ENCODE peak calls at places on chromosome 17, in five cellular contexts. One of them, this sample, is unnamed.

GRCh38 chr17:80732268-80732667 is 187.6 kb downstream of the RPTOR start:
- DNase-seq in fibroblast of the aortic adventitia: peak
- DNase-seq in HTR-8/SVneo: no peak
- DNase-seq in stimulated activated CD4-positive, alpha-beta T cell treated with anti-CD3 and anti-CD28 coated beads, Interleukin-1b, Interleukin-23, amount 100 ng/mL, for 48 hours: no peak
- DNase-seq in GM04503: peak
- DNase-seq in this sample: peak

GRCh38 chr17:31594416-31594815 is 202.9 kb downstream of the RAB11FIP4 start:
- DNase-seq in fibroblast of the aortic adventitia: no peak
- DNase-seq in HTR-8/SVneo: no peak
- DNase-seq in stimulated activated CD4-positive, alpha-beta T cell treated with anti-CD3 and anti-CD28 coated beads, Interleukin-1b, Interleukin-23, amount 100 ng/mL, for 48 hours: no peak
- DNase-seq in GM04503: no peak
- DNase-seq in this sample: no peak

GRCh38 chr17:82050761-82051641 is 610 bp downstream of the RFNG start:
- DNase-seq in fibroblast of the aortic adventitia: peak
- DNase-seq in HTR-8/SVneo: no peak
- DNase-seq in stimulated activated CD4-positive, alpha-beta T cell treated with anti-CD3 and anti-CD28 coated beads, Interleukin-1b, Interleukin-23, amount 100 ng/mL, for 48 hours: no peak
- DNase-seq in GM04503: no peak
- DNase-seq in this sample: no peak

GRCh38 chr17:40327735-40328385 is 18.9 kb downstream of the RARA start:
- DNase-seq in fibroblast of the aortic adventitia: peak
- DNase-seq in HTR-8/SVneo: no peak
- DNase-seq in stimulated activated CD4-positive, alpha-beta T cell treated with anti-CD3 and anti-CD28 coated beads, Interleukin-1b, Interleukin-23, amount 100 ng/mL, for 48 hours: no peak
- DNase-seq in GM04503: no peak
- DNase-seq in this sample: no peak

GRCh38 chr17:78307887-78308633 is 51.8 kb downstream of the SOCS3 start:
- DNase-seq in fibroblast of the aortic adventitia: no peak
- DNase-seq in HTR-8/SVneo: no peak
- DNase-seq in stimulated activated CD4-positive, alpha-beta T cell treated with anti-CD3 and anti-CD28 coated beads, Interleukin-1b, Interleukin-23, amount 100 ng/mL, for 48 hours: no peak
- DNase-seq in GM04503: no peak
- DNase-seq in this sample: no peak

GRCh38 chr17:50132104-50132794 is 2.3 kb upstream of the SAMD14 start:
- DNase-seq in fibroblast of the aortic adventitia: no peak
- DNase-seq in HTR-8/SVneo: no peak
- DNase-seq in stimulated activated CD4-positive, alpha-beta T cell treated with anti-CD3 and anti-CD28 coated beads, Interleukin-1b, Interleukin-23, amount 100 ng/mL, for 48 hours: no peak
- DNase-seq in GM04503: no peak
- DNase-seq in this sample: no peak

GRCh38 chr17:8489841-8490240 is 54.2 kb downstream of the NDEL1 start:
- DNase-seq in fibroblast of the aortic adventitia: no peak
- DNase-seq in HTR-8/SVneo: no peak
- DNase-seq in stimulated activated CD4-positive, alpha-beta T cell treated with anti-CD3 and anti-CD28 coated beads, Interleukin-1b, Interleukin-23, amount 100 ng/mL, for 48 hours: no peak
- DNase-seq in GM04503: no peak
- DNase-seq in this sample: peak

GRCh38 chr17:36629252-36629847 is 28.0 kb downstream of the MRM1 start:
- DNase-seq in fibroblast of the aortic adventitia: peak
- DNase-seq in HTR-8/SVneo: peak
- DNase-seq in stimulated activated CD4-positive, alpha-beta T cell treated with anti-CD3 and anti-CD28 coated beads, Interleukin-1b, Interleukin-23, amount 100 ng/mL, for 48 hours: peak
- DNase-seq in GM04503: no peak
- DNase-seq in this sample: peak

GRCh38 chr17:19342611-19343255 is 19.8 kb downstream of the B9D1 start:
- DNase-seq in fibroblast of the aortic adventitia: no peak
- DNase-seq in HTR-8/SVneo: no peak
- DNase-seq in stimulated activated CD4-positive, alpha-beta T cell treated with anti-CD3 and anti-CD28 coated beads, Interleukin-1b, Interleukin-23, amount 100 ng/mL, for 48 hours: no peak
- DNase-seq in GM04503: no peak
- DNase-seq in this sample: no peak

GRCh38 chr17:43328650-43329049 is 70.1 kb upstream of the ARL4D start:
- DNase-seq in fibroblast of the aortic adventitia: no peak
- DNase-seq in HTR-8/SVneo: no peak
- DNase-seq in stimulated activated CD4-positive, alpha-beta T cell treated with anti-CD3 and anti-CD28 coated beads, Interleukin-1b, Interleukin-23, amount 100 ng/mL, for 48 hours: no peak
- DNase-seq in GM04503: no peak
- DNase-seq in this sample: no peak

GRCh38 chr17:83176956-83177583 is 97.7 kb downstream of the METRNL start:
- DNase-seq in fibroblast of the aortic adventitia: no peak
- DNase-seq in HTR-8/SVneo: no peak
- DNase-seq in stimulated activated CD4-positive, alpha-beta T cell treated with anti-CD3 and anti-CD28 coated beads, Interleukin-1b, Interleukin-23, amount 100 ng/mL, for 48 hours: no peak
- DNase-seq in GM04503: no peak
- DNase-seq in this sample: no peak